ENCODE peak calls at places on chromosomes 7 and 10, in six cellular contexts. G, Y, B, M, H and J are unnamed samples.

GRCh38 chr7:133690740-133691139 is 436.4 kb upstream of the LRGUK start:
- DNase-seq in G (no peak), Y (no peak), B (no peak), M (no peak), H (no peak), J (no peak)

GRCh38 chr7:99324966-99325596 is 617 bp upstream of the ARPC1A start:
- DNase-seq in G (no peak), Y (no peak), B (no peak), M (no peak), H (peak; percentile 27), J (no peak)

GRCh38 chr7:68420342-68420750 is 1177.9 kb upstream of the AUTS2 start:
- DNase-seq in G (no peak), Y (no peak), B (no peak), M (peak; percentile 68), H (no peak), J (no peak)

GRCh38 chr7:31488562-31489203 is 25.2 kb upstream of the ITPRID1 start:
- DNase-seq in G (peak; percentile 53), Y (peak; percentile 26), B (no peak), M (peak; percentile 46), H (peak; percentile 14), J (no peak)

GRCh38 chr7:76390092-76390491 is 19.4 kb downstream of the SSC4D start:
- DNase-seq in G (no peak), Y (no peak), B (no peak), M (no peak), H (no peak), J (no peak)

GRCh38 chr7:33334349-33334748 is 205.0 kb downstream of the BBS9 start:
- DNase-seq in G (peak; percentile 32), Y (no peak), B (no peak), M (no peak), H (peak; percentile 24), J (no peak)

GRCh38 chr7:90560730-90561129 is 35.4 kb upstream of the CDK14 start:
- DNase-seq in G (peak; percentile 69), Y (no peak), B (no peak), M (no peak), H (no peak), J (no peak)

GRCh38 chr7:70463332-70463938 is 668.5 kb upstream of the GALNT17 start:
- DNase-seq in G (no peak), Y (no peak), B (no peak), M (no peak), H (no peak), J (no peak)

GRCh38 chr7:26457702-26458327 is 166.2 kb downstream of the SNX10 start:
- DNase-seq in G (peak; percentile 3), Y (no peak), B (no peak), M (no peak), H (no peak), J (no peak)

GRCh38 chr10:122854648-122855047 is 9.0 kb upstream of the CUZD1 start:
- DNase-seq in G (peak; percentile 72), Y (no peak), B (no peak), M (no peak), H (no peak), J (no peak)

GRCh38 chr10:48444266-48444665 is 137.8 kb downstream of the MAPK8 start:
- DNase-seq in G (peak; percentile 35), Y (no peak), B (no peak), M (peak; percentile 57), H (peak; percentile 64), J (no peak)

GRCh38 chr10:110861930-110862677 is 9.6 kb upstream of the PDCD4 start:
- DNase-seq in G (no peak), Y (no peak), B (no peak), M (no peak), H (no peak), J (no peak)

GRCh38 chr10:112510384-112510783 is 63.4 kb downstream of the VTI1A start:
- DNase-seq in G (no peak), Y (no peak), B (no peak), M (no peak), H (no peak), J (no peak)

GRCh38 chr10:17805921-17806577 is 3.1 kb upstream of the MRC1 start:
- DNase-seq in G (no peak), Y (no peak), B (no peak), M (no peak), H (no peak), J (no peak)

GRCh38 chr7:102097601-102098161 is 189.0 kb upstream of the SH2B2 start:
- DNase-seq in G (peak; percentile 25), Y (no peak), B (no peak), M (no peak), H (no peak), J (no peak)

GRCh38 chr10:71611709-71612422 is 107.7 kb downstream of the C10orf105 start:
- DNase-seq in G (no peak), Y (no peak), B (no peak), M (no peak), H (no peak), J (no peak)

GRCh38 chr7:137820677-137821420 is 25.9 kb downstream of the DGKI start:
- DNase-seq in G (peak; percentile 91), Y (peak; percentile 81), B (no peak), M (peak; percentile 26), H (peak; percentile 88), J (no peak)

GRCh38 chr10:30736685-30737232 is 107.2 kb upstream of the LYZL2 start:
- DNase-seq in G (peak; percentile 100), Y (peak; percentile 41), B (no peak), M (no peak), H (no peak), J (no peak)

GRCh38 chr7:30717181-30717580 is 34.8 kb upstream of the INMT start:
- DNase-seq in G (no peak), Y (no peak), B (no peak), M (no peak), H (no peak), J (no peak)

GRCh38 chr10:110883924-110884323 is 12.2 kb downstream of the PDCD4 start:
- DNase-seq in G (no peak), Y (no peak), B (no peak), M (no peak), H (no peak), J (no peak)

GRCh38 chr10:47029181-47029971 is 118.1 kb downstream of the PTPN20 start:
- DNase-seq in G (no peak), Y (no peak), B (no peak), M (no peak), H (no peak), J (no peak)

GRCh38 chr7:155840909-155841308 is 28.6 kb upstream of the SHH start:
- DNase-seq in G (no peak), Y (no peak), B (no peak), M (no peak), H (no peak), J (no peak)

GRCh38 chr10:6347391-6347951 is 144.7 kb downstream of the PFKFB3 start:
- DNase-seq in G (no peak), Y (no peak), B (peak; percentile 18), M (peak; percentile 35), H (no peak), J (no peak)

GRCh38 chr7:1865809-1866255 is 195.8 kb downstream of the ELFN1 start:
- DNase-seq in G (no peak), Y (no peak), B (no peak), M (no peak), H (no peak), J (no peak)

GRCh38 chr7:149741629-149742028 is 31.8 kb downstream of the ZNF467 start:
- DNase-seq in G (peak; percentile 16), Y (no peak), B (no peak), M (peak; percentile 51), H (no peak), J (no peak)

GRCh38 chr10:122056431-122057094 is 67.6 kb downstream of the TACC2 start:
- DNase-seq in G (no peak), Y (no peak), B (no peak), M (no peak), H (no peak), J (no peak)

GRCh38 chr7:69603937-69604494 is 5.7 kb downstream of the AUTS2 start:
- DNase-seq in G (no peak), Y (no peak), B (no peak), M (no peak), H (no peak), J (no peak)

GRCh38 chr7:18997477-18998130 is 119.8 kb downstream of the TWIST1 start:
- DNase-seq in G (no peak), Y (no peak), B (no peak), M (no peak), H (no peak), J (no peak)

GRCh38 chr7:54015251-54015650 is 526.9 kb upstream of the VSTM2A start:
- DNase-seq in G (no peak), Y (no peak), B (no peak), M (no peak), H (no peak), J (no peak)

GRCh38 chr10:90675621-90676020 is 182.2 kb downstream of the HTR7 start:
- DNase-seq in G (peak; percentile 71), Y (no peak), B (no peak), M (no peak), H (no peak), J (no peak)

GRCh38 chr10:16779375-16779774 is 37.8 kb downstream of the RSU1 start:
- DNase-seq in G (no peak), Y (no peak), B (peak; percentile 34), M (no peak), H (no peak), J (no peak)

GRCh38 chr7:118068-118802 is 74.1 kb upstream of the FAM20C start:
- DNase-seq in G (no peak), Y (no peak), B (no peak), M (no peak), H (no peak), J (no peak)

GRCh38 chr10:84269773-84270172 is 24.9 kb downstream of the RGR start:
- DNase-seq in G (peak; percentile 64), Y (no peak), B (no peak), M (no peak), H (no peak), J (no peak)

GRCh38 chr10:48480397-48481374 is 124.2 kb downstream of the ARHGAP22 start:
- DNase-seq in G (no peak), Y (peak; percentile 22), B (no peak), M (no peak), H (no peak), J (no peak)

GRCh38 chr7:55409474-55410225 is 44.5 kb downstream of the LANCL2 start:
- DNase-seq in G (no peak), Y (no peak), B (no peak), M (no peak), H (peak; percentile 33), J (no peak)

GRCh38 chr7:45881759-45882464 is 6.4 kb upstream of the IGFBP1 start:
- DNase-seq in G (peak; percentile 94), Y (no peak), B (no peak), M (no peak), H (no peak), J (no peak)

GRCh38 chr7:54904130-54904529 is 114.7 kb upstream of the EGFR start:
- DNase-seq in G (peak; percentile 88), Y (no peak), B (no peak), M (no peak), H (no peak), J (no peak)

GRCh38 chr7:272631-273030 is 17.3 kb upstream of the FOXL3 start:
- DNase-seq in G (no peak), Y (no peak), B (no peak), M (no peak), H (no peak), J (no peak)